ENCODE peak calls at places on chromosomes 13 and 19, in five cellular contexts. V is AG08396; Z is CD8-positive, alpha-beta T cell; W is Caki2; L is SK-N-DZ. K is an unnamed sample.

GRCh38 chr13:49218493-49219051 is 1.6 kb upstream of the MLNR start:
- DNase-seq in Z (no peak), V (no peak), W (no peak), L (no peak), K (peak)

GRCh38 chr19:44925114-44925891 is 10.9 kb downstream of the APOC1 start:
- DNase-seq in W (no peak), V (peak), Z (no peak), L (no peak), K (no peak)

GRCh38 chr13:98451676-98452105 is 125.2 kb downstream of the STK24 start:
- DNase-seq in Z (no peak), L (no peak), V (no peak), W (no peak), K (no peak)

GRCh38 chr19:35781650-35782049 is 6.3 kb downstream of the ARHGAP33 start:
- DNase-seq in L (no peak), Z (no peak), W (no peak), V (no peak), K (no peak)

GRCh38 chr19:20423381-20424207 is 142.0 kb downstream of the ZNF737 start:
- DNase-seq in L (no peak), V (peak), W (peak), Z (peak), K (peak)

GRCh38 chr19:964116-964520 is 20.0 kb upstream of the WDR18 start:
- DNase-seq in Z (no peak), V (no peak), L (no peak), W (no peak), K (no peak)

GRCh38 chr13:43493496-43494000 is 293.2 kb downstream of the ENOX1 start:
- DNase-seq in V (no peak), Z (no peak), L (no peak), W (no peak), K (no peak)

GRCh38 chr19:32287811-32288227 is 57.6 kb upstream of the ZNF507 start:
- DNase-seq in Z (no peak), L (peak), V (peak), W (peak), K (peak)

GRCh38 chr13:23743269-23743668 is 145.9 kb downstream of the MIPEP start:
- DNase-seq in Z (no peak), V (no peak), W (no peak), L (no peak), K (no peak)

GRCh38 chr19:27774337-27774736 is 1438.6 kb downstream of the UQCRFS1 start:
- DNase-seq in L (no peak), V (no peak), W (no peak), Z (no peak), K (peak)

GRCh38 chr19:52494518-52494917 is 33.0 kb upstream of the ZNF808 start:
- DNase-seq in V (no peak), Z (no peak), W (no peak), L (no peak), K (no peak)

GRCh38 chr19:7846247-7846646 is 16.2 kb downstream of the EVI5L start:
- DNase-seq in W (no peak), Z (no peak), L (no peak), V (no peak), K (no peak)

GRCh38 chr13:84844473-84844872 is 954.7 kb downstream of the SLITRK6 start:
- DNase-seq in W (no peak), V (no peak), Z (no peak), L (peak), K (no peak)

GRCh38 chr19:40778865-40779284 is 828 bp downstream of the RAB4B start:
- DNase-seq in Z (no peak), V (peak), L (no peak), W (no peak), K (no peak)

K was measured in H9.